ENCODE peak calls at places on chromosomes 12 and 14, in six cellular contexts. X, M, C, I, J and P are unnamed samples.

GRCh38 chr14:24367506-24368214 is at the start of gene NFATC4:
- DNase-seq in M (peak), I (peak), C (peak), X (peak), J (peak), P (no peak)

GRCh38 chr12:126233625-126234024 is 1168.4 kb downstream of the AACS start:
- DNase-seq in M (no peak), C (no peak), X (no peak), J (no peak), I (no peak), P (no peak)

GRCh38 chr12:82176761-82177490 is 181.3 kb downstream of the CCDC59 start:
- DNase-seq in M (no peak), I (no peak), C (peak), J (no peak), X (peak), P (no peak)

GRCh38 chr12:49069507-49070346 is at the start of gene RHEBL1:
- DNase-seq in M (peak), I (peak), X (peak), C (peak), J (peak), P (peak)

GRCh38 chr14:101035466-101036225 is 132.1 kb upstream of the RTL1 start:
- DNase-seq in I (no peak), X (no peak), M (peak), J (no peak), C (no peak), P (no peak)

GRCh38 chr12:113463746-113464743 is 7.6 kb downstream of the LHX5 start:
- DNase-seq in C (no peak), J (no peak), X (no peak), M (no peak), I (no peak), P (no peak)

GRCh38 chr12:108307006-108307405 is 32.1 kb downstream of the CMKLR1 start:
- DNase-seq in M (no peak), X (peak), C (no peak), I (no peak), J (peak), P (no peak)

GRCh38 chr14:76832503-76832988 is 6.3 kb downstream of the LRRC74A start:
- DNase-seq in I (no peak), J (no peak), C (no peak), X (no peak), M (no peak), P (no peak)

GRCh38 chr14:79369359-79370332 is 841.7 kb downstream of the DIO2 start:
- DNase-seq in C (no peak), X (peak), M (no peak), J (no peak), I (no peak), P (no peak)

GRCh38 chr14:55411426-55412389 is at the start of gene ATG14:
- DNase-seq in J (peak), I (peak), X (peak), C (peak), M (peak), P (peak)

GRCh38 chr14:99736600-99737371 is 52.7 kb downstream of the CYP46A1 start:
- DNase-seq in X (no peak), C (no peak), M (peak), J (no peak), I (no peak), P (no peak)

GRCh38 chr14:31746326-31746725 is 185.1 kb downstream of the NUBPL start:
- DNase-seq in X (no peak), I (no peak), J (no peak), M (no peak), C (no peak), P (no peak)

GRCh38 chr12:2794736-2795289 is at the start of gene FKBP4:
- DNase-seq in C (peak), X (peak), I (peak), J (peak), M (peak), P (peak)

GRCh38 chr14:65594153-65594881 is 181.8 kb downstream of the FUT8 start:
- DNase-seq in J (no peak), X (no peak), C (no peak), M (no peak), I (no peak), P (no peak)

GRCh38 chr14:92898732-92899131 is 24.2 kb upstream of the CHGA start:
- DNase-seq in J (no peak), C (no peak), I (no peak), X (no peak), M (no peak), P (no peak)

GRCh38 chr14:53103941-53104340 is 49.2 kb downstream of the DDHD1 start:
- DNase-seq in X (no peak), I (no peak), J (no peak), C (no peak), M (no peak), P (no peak)

GRCh38 chr12:89621511-89621910 is 87.1 kb downstream of the ATP2B1 start:
- DNase-seq in I (no peak), J (no peak), C (no peak), M (no peak), X (no peak), P (no peak)

GRCh38 chr12:127179199-127179598 is 1087.8 kb upstream of the TMEM132C start:
- DNase-seq in J (no peak), C (no peak), M (no peak), I (no peak), X (no peak), P (no peak)

GRCh38 chr12:122827258-122827657 is 8.0 kb upstream of the HIP1R start:
- DNase-seq in X (no peak), J (no peak), C (no peak), M (no peak), I (no peak), P (no peak)

GRCh38 chr14:75315143-75315542 is 36.5 kb downstream of the FOS start:
- DNase-seq in X (peak), C (peak), J (no peak), I (no peak), M (no peak), P (no peak)

GRCh38 chr12:123472438-123472849 is 14.5 kb downstream of the SNRNP35 start:
- DNase-seq in J (no peak), M (no peak), I (no peak), X (no peak), C (no peak), P (no peak)

GRCh38 chr12:122356192-122356635 is 66.3 kb downstream of the CLIP1 start:
- DNase-seq in I (peak), J (peak), M (no peak), X (peak), C (peak), P (peak)

GRCh38 chr12:17992002-17992656 is 97.9 kb downstream of the RERGL start:
- DNase-seq in J (no peak), X (peak), M (no peak), I (peak), C (peak), P (peak)

GRCh38 chr14:64671591-64671990 is 32.6 kb upstream of the PLEKHG3 start:
- DNase-seq in J (peak), M (no peak), X (peak), I (peak), C (peak), P (peak)

GRCh38 chr12:19273482-19274330 is 144.2 kb downstream of the PLEKHA5 start:
- DNase-seq in I (peak), C (peak), M (peak), X (peak), J (no peak), P (peak)

GRCh38 chr12:4147051-4147481 is 126.5 kb upstream of the CCND2 start:
- DNase-seq in C (no peak), J (no peak), X (no peak), I (no peak), M (no peak), P (no peak)

GRCh38 chr12:45234134-45234865 is 18.4 kb downstream of the ANO6 start:
- DNase-seq in M (no peak), C (no peak), J (no peak), I (no peak), X (peak), P (peak)

GRCh38 chr14:100502622-100503220 is 84.5 kb downstream of the BEGAIN start:
- DNase-seq in C (no peak), I (no peak), M (no peak), J (no peak), X (no peak), P (no peak)